ENCODE peak calls at places on chromosomes 1 and 21, in ten cellular contexts. H, J, Y, Z, B, E, S, I, W and R are unnamed samples.

GRCh38 chr1:58907398-58907797 is 123.6 kb upstream of the JUN start:
- DNase-seq in H (no peak), Z (no peak), I (no peak), B (no peak), J (no peak), W (no peak), S (no peak), E (no peak), Y (no peak), R (no peak)

GRCh38 chr1:111507411-111508201 is 4.2 kb upstream of the ADORA3 start:
- DNase-seq in S (no peak), I (no peak), Y (peak), B (peak), Z (peak), E (peak), H (peak), W (peak), J (no peak), R (no peak)

GRCh38 chr21:29299046-29299905 is 554 bp downstream of the BACH1 start:
- DNase-seq in B (peak), E (no peak), Y (peak), H (peak), I (peak), S (peak), Z (peak), W (peak), J (peak), R (peak)

GRCh38 chr1:198444792-198445191 is 95.7 kb downstream of the ATP6V1G3 start:
- DNase-seq in Y (no peak), B (no peak), H (no peak), E (no peak), I (no peak), S (no peak), W (no peak), Z (no peak), J (no peak), R (no peak)

GRCh38 chr1:4703646-4704045 is 49.2 kb downstream of the AJAP1 start:
- DNase-seq in E (no peak), S (no peak), Z (no peak), B (no peak), W (no peak), I (no peak), J (no peak), H (no peak), Y (no peak), R (no peak)

GRCh38 chr1:91732291-91732953 is 153.5 kb downstream of the TGFBR3 start:
- DNase-seq in I (no peak), H (no peak), W (peak), Y (peak), E (peak), Z (no peak), S (no peak), B (peak), J (peak), R (no peak)

GRCh38 chr1:33121728-33122127 is 40.8 kb downstream of the AZIN2 start:
- DNase-seq in Z (no peak), S (no peak), B (no peak), W (no peak), J (no peak), Y (no peak), E (no peak), I (no peak), H (no peak), R (no peak)

GRCh38 chr21:44785620-44786344 is 15.8 kb downstream of the UBE2G2 start:
- DNase-seq in Y (no peak), B (no peak), W (no peak), H (no peak), J (peak), I (peak), S (no peak), E (no peak), Z (no peak), R (peak)

GRCh38 chr1:179743679-179744400 is 749 bp downstream of the FAM163A start:
- DNase-seq in J (no peak), I (peak), E (no peak), Y (no peak), B (peak), S (no peak), H (no peak), Z (no peak), W (no peak), R (no peak)

GRCh38 chr1:154190550-154190949 is 1.4 kb downstream of the TPM3 start:
- DNase-seq in I (no peak), B (no peak), Z (no peak), Y (peak), H (no peak), J (no peak), E (no peak), S (no peak), W (no peak), R (no peak)

GRCh38 chr1:14300991-14301703 is 297.3 kb upstream of the KAZN start:
- DNase-seq in H (no peak), W (no peak), Z (no peak), E (no peak), B (no peak), I (no peak), J (no peak), S (no peak), Y (no peak), R (no peak)

GRCh38 chr1:33985166-33985565 is 121.3 kb downstream of the HMGB4 start:
- DNase-seq in I (no peak), B (no peak), H (no peak), E (no peak), S (no peak), J (no peak), W (no peak), Y (no peak), Z (no peak), R (no peak)

GRCh38 chr1:30887485-30888315 is 20.9 kb downstream of the SDC3 start:
- DNase-seq in E (peak), B (no peak), W (no peak), S (no peak), Z (no peak), J (no peak), H (no peak), I (no peak), Y (no peak), R (no peak)

GRCh38 chr1:54095543-54096286 is 42.3 kb downstream of the TCEANC2 start:
- DNase-seq in B (no peak), J (no peak), I (no peak), Z (no peak), H (peak), E (no peak), Y (no peak), W (no peak), S (no peak), R (no peak)

GRCh38 chr1:83112248-83112885 is 886.6 kb downstream of the TTLL7 start:
- DNase-seq in Y (no peak), J (no peak), E (no peak), S (no peak), H (no peak), W (no peak), I (no peak), B (no peak), Z (no peak), R (no peak)

GRCh38 chr1:228228601-228229074 is 20.8 kb downstream of the OBSCN start:
- DNase-seq in I (no peak), S (no peak), B (no peak), E (peak), J (no peak), W (no peak), Z (no peak), Y (no peak), H (no peak), R (no peak)

GRCh38 chr1:155075535-155075934 is 3.1 kb upstream of the EFNA3 start:
- DNase-seq in I (peak), E (no peak), H (no peak), W (no peak), S (no peak), Z (no peak), J (no peak), Y (no peak), B (no peak), R (no peak)

GRCh38 chr1:41322835-41323234 is 38.4 kb upstream of the FOXO6 start:
- DNase-seq in B (peak), S (no peak), E (no peak), H (no peak), I (peak), J (no peak), Z (peak), W (peak), Y (peak), R (peak)

GRCh38 chr1:59025201-59025600 is 241.4 kb upstream of the JUN start:
- DNase-seq in Y (no peak), H (no peak), B (no peak), S (no peak), Z (no peak), J (no peak), W (no peak), I (no peak), E (no peak), R (no peak)

GRCh38 chr1:66445492-66446181 is 88.3 kb upstream of the SGIP1 start:
- DNase-seq in J (no peak), Y (no peak), W (peak), E (no peak), I (no peak), S (no peak), Z (peak), B (no peak), H (peak), R (no peak)

GRCh38 chr1:232532901-232533300 is 97.0 kb downstream of the SIPA1L2 start:
- DNase-seq in B (no peak), Y (no peak), W (no peak), E (no peak), J (no peak), Z (no peak), H (no peak), S (no peak), I (no peak), R (no peak)

GRCh38 chr1:26468911-26469310 is 3.3 kb upstream of the HMGN2 start:
- DNase-seq in Y (no peak), I (peak), B (no peak), H (peak), S (peak), Z (no peak), E (no peak), J (no peak), W (no peak), R (peak)

GRCh38 chr1:6181347-6181770 is 1.2 kb upstream of the CHD5 start:
- DNase-seq in S (peak), B (peak), I (no peak), J (no peak), H (no peak), E (no peak), Y (no peak), Z (no peak), W (no peak), R (no peak)

GRCh38 chr1:189606795-189607476 is 870.7 kb downstream of the BRINP3 start:
- DNase-seq in B (no peak), W (no peak), S (no peak), I (no peak), Y (peak), E (no peak), J (no peak), Z (no peak), H (no peak), R (no peak)